ENCODE peak calls at places on chromosomes 5 and 9, in four cellular contexts. D, R, V and O are unnamed samples.

GRCh38 chr5:16013334-16014065 is 166.1 kb downstream of the MARCHF11 start:
- DNase-seq in D (no peak), R (no peak), V (no peak), O (no peak)

GRCh38 chr5:137565450-137565849 is 66.3 kb upstream of the SPOCK1 start:
- DNase-seq in D (no peak), R (peak; percentile 17), V (no peak), O (no peak)

GRCh38 chr9:90789862-90790261 is 11.8 kb upstream of the SYK start:
- DNase-seq in D (no peak), R (no peak), V (no peak), O (no peak)

GRCh38 chr5:95822408-95823240 is at the start of gene GLRX:
- DNase-seq in D (peak; percentile 80), R (peak; percentile 89), V (peak; percentile 88), O (peak; percentile 80)

GRCh38 chr5:115857621-115858349 is 16.1 kb downstream of the AP3S1 start:
- DNase-seq in D (no peak), R (peak; percentile 35), V (no peak), O (no peak)

GRCh38 chr5:51397996-51398395 is 14.7 kb downstream of the ISL1 start:
- DNase-seq in D (no peak), R (no peak), V (no peak), O (no peak)

GRCh38 chr5:112931473-112931872 is 9.4 kb upstream of the REEP5 start:
- DNase-seq in D (no peak), R (no peak), V (no peak), O (no peak)

GRCh38 chr5:38500861-38501260 is 55.6 kb downstream of the LIFR start:
- DNase-seq in D (no peak), R (peak; percentile 76), V (no peak), O (no peak)

GRCh38 chr5:84286662-84287061 is 98.0 kb downstream of the EDIL3 start:
- DNase-seq in D (no peak), R (no peak), V (no peak), O (no peak)

GRCh38 chr5:53827072-53827471 is 266.6 kb downstream of the NDUFS4 start:
- DNase-seq in D (no peak), R (no peak), V (no peak), O (no peak)

GRCh38 chr5:177233206-177233605 is 70.3 kb downstream of the RAB24 start:
- DNase-seq in D (no peak), R (no peak), V (no peak), O (no peak)

DNA sequence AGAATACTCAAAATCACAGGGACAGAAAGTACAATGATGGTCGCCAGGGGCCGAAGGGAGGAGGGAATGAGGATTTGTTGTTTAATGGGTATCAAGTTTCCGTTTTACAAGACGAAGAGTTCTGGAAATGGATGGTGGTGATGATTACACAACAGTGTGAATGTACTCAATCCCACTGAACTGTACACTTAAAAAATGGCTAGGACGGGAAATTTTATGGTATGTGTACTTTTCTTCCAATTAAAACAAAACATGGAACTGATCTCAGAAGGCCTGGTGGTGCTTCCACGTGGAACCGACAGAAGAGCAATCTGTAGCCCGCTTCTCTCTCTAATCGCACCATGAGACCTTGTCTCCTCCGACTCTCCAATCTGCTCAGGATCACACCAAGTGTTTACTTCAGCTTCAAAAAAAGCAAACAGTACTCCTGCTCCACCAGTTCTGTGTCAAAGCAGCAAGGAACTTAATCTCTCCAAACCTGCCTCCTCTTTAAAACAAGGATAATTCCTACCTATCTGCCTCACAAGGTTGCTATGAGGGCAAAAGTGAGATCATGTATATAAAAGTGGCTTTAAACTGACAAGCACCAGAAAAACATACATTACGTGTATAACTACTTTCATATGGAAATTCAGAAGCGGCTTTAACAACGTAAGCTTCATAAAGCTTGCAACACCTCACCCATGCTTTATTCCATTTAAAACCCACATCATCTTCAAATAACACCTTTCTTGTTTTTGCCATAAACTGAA is 2.1 kb downstream of the ECPAS start:
- DNase-seq in D (no peak), R (peak; percentile 63), V (no peak), O (no peak)
- H3K4me1 ChIP-seq in D (peaks cover 7% of the 10 kb centered on the region), R (peaks cover 2% of the 10 kb centered on the region), V (peaks cover 20% of the 10 kb centered on the region), O (peaks cover 8% of the 10 kb centered on the region)

GRCh38 chr5:158456241-158456640 is 597.3 kb upstream of the CLINT1 start:
- DNase-seq in D (no peak), R (no peak), V (no peak), O (no peak)
- TF ChIP-seq CTCF in D (no peak), R (no peak), V (no peak), O (no peak)

GRCh38 chr5:132410451-132411381 is 41.2 kb downstream of the SLC22A5 start:
- DNase-seq in D (peak; percentile 55), R (peak; percentile 72), V (peak; percentile 87), O (peak; percentile 91)
- TF ChIP-seq POLR2A in D (no peak), R (peak; percentile 64), V (peak; percentile 73), O (peak; percentile 90)

DNA sequence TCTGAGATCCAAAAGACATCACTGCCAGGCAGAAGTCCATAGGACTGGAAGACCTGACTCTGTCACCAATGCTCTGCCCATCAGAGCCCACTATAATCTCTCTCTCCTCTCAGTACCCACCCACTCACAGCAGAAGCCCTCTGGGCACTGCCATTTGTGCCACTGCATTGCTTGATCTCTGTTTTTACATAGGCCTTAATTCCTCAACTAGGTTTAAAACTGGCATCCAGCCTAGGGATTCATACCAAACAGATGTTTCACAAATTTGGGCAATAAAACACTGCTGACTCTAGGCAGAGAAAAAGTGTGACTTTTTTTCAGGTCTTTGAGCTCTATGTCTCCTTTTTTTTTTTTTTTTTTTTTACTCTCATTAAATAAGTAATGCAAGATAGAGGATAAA is 91.1 kb upstream of the RANBP3L start:
- DNase-seq in D (no peak), R (peak; percentile 21), V (no peak), O (no peak)
- H3K4me1 ChIP-seq in D (no peaks in the 10 kb centered on the region), R (no peaks in the 10 kb centered on the region), V (no peaks in the 10 kb centered on the region), O (no peaks in the 10 kb centered on the region)

GRCh38 chr9:3513265-3513818 is 12.5 kb downstream of the RFX3 start:
- DNase-seq in D (no peak), R (no peak), V (no peak), O (no peak)
- TF ChIP-seq CTCF in D (no peak), R (no peak), V (peak; percentile 24), O (no peak)

GRCh38 chr5:2423634-2424033 is 327.8 kb downstream of the IRX2 start:
- DNase-seq in D (no peak), R (no peak), V (no peak), O (no peak)
- TF ChIP-seq POLR2A in D (no peak), R (no peak), V (no peak), O (no peak)

GRCh38 chr5:72394688-72395087 is 74.5 kb downstream of the PTCD2 start:
- DNase-seq in D (no peak), R (no peak), V (no peak), O (no peak)

GRCh38 chr5:72390836-72391235 is 70.7 kb downstream of the PTCD2 start:
- DNase-seq in D (no peak), R (no peak), V (no peak), O (no peak)

GRCh38 chr5:72388652-72389051 is 68.5 kb downstream of the PTCD2 start:
- DNase-seq in D (no peak), R (no peak), V (no peak), O (no peak)

GRCh38 chr5:72387985-72388384 is 67.8 kb downstream of the PTCD2 start:
- DNase-seq in D (no peak), R (peak; percentile 88), V (peak; percentile 68), O (no peak)

GRCh38 chr5:72392326-72392733 is 72.2 kb downstream of the PTCD2 start:
- DNase-seq in D (no peak), R (peak; percentile 46), V (no peak), O (no peak)
- H3K4me1 ChIP-seq in D (peaks cover 3% of the 10 kb centered on the region), R (peaks cover 4% of the 10 kb centered on the region), V (peaks cover 41% of the 10 kb centered on the region), O (no peaks in the 10 kb centered on the region)